ENCODE peak calls at places on chromosomes 6 and 20, in eight cellular contexts. D, K, M, S, I, Y, B and G are unnamed samples.
A peak's percentile ranks its signal among the peaks of the same experiment; 100 is the strongest.

GRCh38 chr6:52754443-52754842 is 8.8 kb downstream of the GSTA2 start:
- DNase-seq in D (no peak), K (no peak), M (no peak), S (no peak), I (no peak), Y (no peak), B (no peak), G (peak; percentile 73)

GRCh38 chr6:17842014-17842776 is 135.5 kb upstream of the NUP153 start:
- DNase-seq in D (no peak), K (no peak), M (no peak), S (no peak), I (no peak), Y (no peak), B (no peak), G (no peak)

GRCh38 chr6:121436172-121436965 is 923 bp downstream of the GJA1 start:
- DNase-seq in D (no peak), K (peak; percentile 13), M (no peak), S (peak; percentile 42), I (no peak), Y (no peak), B (no peak), G (peak; percentile 33)

GRCh38 chr6:16257999-16258708 is 19.8 kb downstream of the GMPR start:
- DNase-seq in D (no peak), K (no peak), M (peak; percentile 52), S (peak; percentile 73), I (no peak), Y (no peak), B (no peak), G (peak; percentile 69)

GRCh38 chr20:8875586-8875985 is 193.3 kb upstream of the PLCB4 start:
- DNase-seq in D (no peak), K (no peak), M (no peak), S (no peak), I (no peak), Y (no peak), B (no peak), G (no peak)

GRCh38 chr6:42365021-42365420 is 86.7 kb downstream of the TRERF1 start:
- DNase-seq in D (no peak), K (no peak), M (no peak), S (no peak), I (no peak), Y (no peak), B (no peak), G (peak; percentile 22)

GRCh38 chr6:117677553-117678131 is 2.4 kb downstream of the NUS1 start:
- DNase-seq in D (no peak), K (no peak), M (no peak), S (no peak), I (peak; percentile 41), Y (no peak), B (no peak), G (no peak)

GRCh38 chr6:120363429-120363828 is 970.9 kb downstream of the TBC1D32 start:
- DNase-seq in D (no peak), K (no peak), M (no peak), S (no peak), I (no peak), Y (no peak), B (no peak), G (no peak)

GRCh38 chr6:7541175-7542064 is at the start of gene DSP:
- DNase-seq in D (no peak), K (peak; percentile 95), M (no peak), S (peak; percentile 41), I (peak; percentile 78), Y (peak; percentile 96), B (no peak), G (peak; percentile 91)

GRCh38 chr6:101909376-101909775 is 515.9 kb downstream of the GRIK2 start:
- DNase-seq in D (no peak), K (no peak), M (no peak), S (no peak), I (no peak), Y (no peak), B (no peak), G (no peak)

GRCh38 chr6:38131527-38131965 is 312.0 kb downstream of the ZFAND3 start:
- DNase-seq in D (no peak), K (no peak), M (no peak), S (peak; percentile 34), I (no peak), Y (no peak), B (no peak), G (no peak)

GRCh38 chr20:21398505-21399057 is 1.3 kb upstream of the NKX2-4 start:
- DNase-seq in D (no peak), K (no peak), M (no peak), S (no peak), I (no peak), Y (no peak), B (no peak), G (no peak)

GRCh38 chr6:2611092-2611491 is 139.6 kb downstream of the MYLK4 start:
- DNase-seq in D (no peak), K (no peak), M (no peak), S (no peak), I (no peak), Y (no peak), B (no peak), G (no peak)

GRCh38 chr20:5127859-5128409 is 1.1 kb downstream of the CDS2 start:
- DNase-seq in D (no peak), K (no peak), M (no peak), S (peak; percentile 36), I (peak; percentile 30), Y (no peak), B (no peak), G (no peak)

GRCh38 chr6:112291161-112291762 is 36.9 kb upstream of the LAMA4 start:
- DNase-seq in D (no peak), K (no peak), M (no peak), S (no peak), I (no peak), Y (no peak), B (no peak), G (no peak)

GRCh38 chr20:61877331-61877730 is 188.3 kb downstream of the TAF4 start:
- DNase-seq in D (no peak), K (no peak), M (no peak), S (no peak), I (no peak), Y (no peak), B (no peak), G (no peak)

GRCh38 chr20:41064377-41064776 is 35.8 kb downstream of the TOP1 start:
- DNase-seq in D (no peak), K (no peak), M (no peak), S (no peak), I (no peak), Y (no peak), B (peak; percentile 68), G (no peak)
- TF ChIP-seq CTCF in D (no peak), K (no peak), M (no peak), S (no peak), I (no peak), Y (no peak), B (peak; percentile 8), G (no peak)

DNA sequence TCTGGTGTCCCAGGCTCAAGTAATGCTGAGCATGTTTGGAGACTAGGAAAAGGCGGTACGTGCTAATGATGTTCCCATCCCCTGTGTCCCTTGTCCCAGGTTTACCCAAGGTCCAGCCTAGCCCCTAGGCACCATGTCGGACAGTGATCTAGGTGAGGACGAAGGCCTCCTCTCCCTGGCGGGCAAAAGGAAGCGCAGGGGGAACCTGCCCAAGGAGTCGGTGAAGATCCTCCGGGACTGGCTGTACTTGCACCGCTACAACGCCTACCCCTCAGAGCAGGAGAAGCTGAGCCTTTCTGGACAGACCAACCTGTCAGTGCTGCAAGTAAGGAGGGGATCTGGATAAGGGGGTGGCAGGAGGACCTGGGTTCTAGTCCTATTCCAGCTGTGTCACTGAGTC is 5.2 kb downstream of the TGIF2 start:
- DNase-seq in D (no peak), K (no peak), M (no peak), S (no peak), I (no peak), Y (no peak), B (no peak), G (no peak)
- TF ChIP-seq POLR2A in D (no peak), K (no peak), M (no peak), S (no peak), I (no peak), Y (no peak), B (no peak), G (no peak)

GRCh38 chr20:44019638-44020335 is 105.1 kb downstream of the TOX2 start:
- DNase-seq in D (no peak), K (no peak), M (no peak), S (no peak), I (no peak), Y (no peak), B (no peak), G (no peak)
- TF ChIP-seq CTCF in D (no peak), K (no peak), M (no peak), S (no peak), I (no peak), Y (no peak), B (no peak), G (no peak)

DNA sequence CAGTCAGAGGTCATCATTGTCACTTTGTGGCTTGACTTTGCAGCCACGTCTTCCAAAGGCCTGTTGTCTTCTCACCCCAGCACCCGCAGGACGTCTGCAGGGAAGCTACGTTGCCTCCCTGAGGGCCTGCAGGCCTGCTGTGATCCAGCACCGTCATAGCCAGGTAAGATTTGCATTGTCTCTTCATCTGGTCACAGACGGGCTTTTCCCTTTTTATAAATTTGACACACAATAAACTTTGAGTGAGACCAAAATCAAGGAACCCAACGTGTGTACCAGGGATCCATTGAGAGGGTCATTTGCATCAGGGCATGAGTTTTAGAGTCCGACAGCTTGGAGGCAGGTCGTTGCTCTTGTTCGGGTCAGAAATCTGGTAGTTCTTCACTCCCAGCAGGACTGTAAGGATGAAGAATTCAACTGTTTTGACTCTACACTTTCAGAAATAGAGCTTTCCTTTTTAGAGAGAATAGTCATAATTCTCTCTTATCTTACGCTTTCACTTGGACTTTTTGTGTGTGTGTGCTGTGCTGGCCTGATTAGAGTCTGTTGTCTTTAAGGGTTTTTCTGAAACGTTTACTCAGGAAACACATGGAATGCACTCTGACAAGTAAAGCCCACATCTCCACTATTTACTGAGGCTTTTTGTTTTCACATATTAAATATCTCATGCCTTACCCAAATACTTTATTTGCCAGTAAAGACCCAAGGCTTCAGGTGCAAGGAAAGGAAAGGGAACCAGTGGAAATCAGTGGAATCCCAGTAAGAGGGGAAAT is 177.2 kb upstream of the TAB2 start:
- DNase-seq in D (no peak), K (no peak), M (no peak), S (no peak), I (no peak), Y (no peak), B (peak; percentile 65), G (no peak)
- TF ChIP-seq POLR2A in D (no peak), K (no peak), M (no peak), S (no peak), I (no peak), Y (no peak), B (peak; percentile 72), G (no peak)

DNA sequence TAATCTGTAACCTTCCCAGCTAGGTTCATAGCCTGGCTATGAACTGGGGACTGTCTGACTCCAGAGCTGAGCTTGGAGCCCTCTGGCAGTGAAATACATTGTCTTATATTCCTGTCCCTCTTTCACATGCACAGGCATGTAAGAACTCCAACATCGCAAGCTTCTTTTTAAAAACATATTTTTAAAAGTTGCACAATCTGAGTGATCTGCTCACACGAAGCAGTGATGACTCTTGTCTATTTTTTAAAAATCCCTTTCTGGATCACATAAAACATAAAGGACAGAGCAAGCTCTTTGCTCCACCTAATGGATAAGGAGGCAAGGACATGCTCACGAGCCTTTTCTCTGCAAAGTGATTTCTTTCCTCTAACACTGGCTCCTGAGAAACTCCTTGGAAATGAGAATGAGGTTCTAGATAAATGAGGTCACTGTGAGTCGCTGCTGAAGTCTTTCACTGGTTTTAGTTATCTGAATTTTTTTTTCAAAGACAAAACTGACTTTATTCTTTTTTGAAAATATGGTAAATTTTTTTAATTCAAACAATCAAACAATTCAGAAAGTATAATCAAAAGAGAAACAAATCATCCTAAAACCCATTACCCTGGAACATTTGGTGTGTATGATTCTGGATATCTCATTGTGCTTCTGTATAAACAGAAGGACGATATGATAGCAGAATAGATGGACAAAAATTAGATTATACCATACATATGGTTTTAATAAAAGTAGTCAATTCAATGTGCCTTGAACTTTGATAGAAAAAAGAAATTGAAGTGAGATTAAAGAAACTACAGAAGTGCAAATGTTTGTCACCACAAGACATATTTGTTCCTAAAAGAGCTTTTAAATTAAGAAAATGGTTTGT is 30.8 kb downstream of the IL20RA start:
- DNase-seq in D (no peak), K (no peak), M (no peak), S (peak; percentile 33), I (no peak), Y (peak; percentile 18), B (no peak), G (no peak)
- TF ChIP-seq CTCF in D (peak; percentile 26), K (peak; percentile 16), M (no peak), S (peak; percentile 26), I (no peak), Y (peak; percentile 46), B (peak; percentile 32), G (no peak)